ENCODE peak calls at places on chromosomes 1 and 21, in eight cellular contexts. X is dorsolateral prefrontal cortex, A is esophagus muscularis mucosa, S is H9, K is stomach, Z is brain microvascular endothelial cell, B is keratinocyte, P is mammary epithelial cell. E is an unnamed sample.
A peak's percentile ranks its signal among the peaks of the same experiment; 100 is the strongest.

GRCh38 chr1:41404308-41404755 is 43.1 kb downstream of the FOXO6 start:
- DNase-seq in X (no peak), A (no peak), S (peak; percentile 81), K (no peak), Z (peak; percentile 23), B (no peak), P (peak; percentile 25), E (no peak)

GRCh38 chr1:155873860-155874259 is 14.5 kb downstream of the SYT11 start:
- DNase-seq in X (no peak), A (no peak), S (no peak), K (no peak), Z (no peak), B (no peak), P (peak; percentile 73), E (no peak)

GRCh38 chr1:210726621-210727020 is 397.9 kb downstream of the HHAT start:
- DNase-seq in X (no peak), A (no peak), S (peak; percentile 50), K (no peak), Z (peak; percentile 8), B (no peak), P (peak; percentile 28), E (no peak)

GRCh38 chr1:202835548-202836072 is 24.9 kb downstream of the PCAT6 start:
- DNase-seq in X (no peak), A (no peak), S (no peak), K (no peak), Z (no peak), B (no peak), P (no peak), E (no peak)

GRCh38 chr1:158246650-158247049 is 7.6 kb upstream of the CD1A start:
- DNase-seq in X (no peak), A (no peak), S (no peak), K (no peak), Z (no peak), B (no peak), P (no peak), E (no peak)

GRCh38 chr1:114986286-114986685 is 43.3 kb upstream of the TSHB start:
- DNase-seq in X (no peak), A (no peak), S (no peak), K (no peak), Z (no peak), B (no peak), P (peak; percentile 64), E (no peak)

GRCh38 chr21:35783686-35784085 is 276.6 kb downstream of the SETD4 start:
- DNase-seq in X (no peak), A (no peak), S (no peak), K (no peak), Z (no peak), B (no peak), P (peak; percentile 70), E (no peak)

GRCh38 chr1:218837051-218837450 is 336.6 kb upstream of the LYPLAL1 start:
- DNase-seq in X (no peak), A (no peak), S (no peak), K (no peak), Z (peak; percentile 30), B (no peak), P (no peak), E (no peak)

GRCh38 chr1:92638498-92638897 is 146.4 kb downstream of the EVI5 start:
- DNase-seq in X (no peak), A (no peak), S (no peak), K (no peak), Z (no peak), B (no peak), P (no peak), E (no peak)

GRCh38 chr1:101300916-101301315 is 64.1 kb downstream of the S1PR1 start:
- DNase-seq in X (no peak), A (no peak), S (no peak), K (no peak), Z (no peak), B (no peak), P (no peak), E (no peak)

GRCh38 chr1:223140551-223140950 is 2.5 kb downstream of the TLR5 start:
- DNase-seq in X (no peak), A (no peak), S (no peak), K (no peak), Z (no peak), B (no peak), P (no peak), E (no peak)

GRCh38 chr1:223125249-223125648 is 17.8 kb downstream of the TLR5 start:
- DNase-seq in X (no peak), A (no peak), S (no peak), K (no peak), Z (no peak), B (no peak), P (no peak), E (no peak)

GRCh38 chr1:15348648-15349047 is 61.0 kb upstream of the EFHD2 start:
- DNase-seq in X (no peak), A (no peak), S (no peak), K (no peak), Z (no peak), B (no peak), P (no peak), E (no peak)

GRCh38 chr1:191695865-191696264 is 462.4 kb upstream of the RGS18 start:
- DNase-seq in X (no peak), A (no peak), S (no peak), K (no peak), Z (no peak), B (no peak), P (no peak), E (no peak)

GRCh38 chr21:38766987-38767722 is 38.6 kb upstream of the ETS2 start:
- DNase-seq in X (no peak), A (no peak), S (no peak), K (peak; percentile 29), Z (no peak), B (no peak), P (peak; percentile 83), E (peak; percentile 26)

DNA sequence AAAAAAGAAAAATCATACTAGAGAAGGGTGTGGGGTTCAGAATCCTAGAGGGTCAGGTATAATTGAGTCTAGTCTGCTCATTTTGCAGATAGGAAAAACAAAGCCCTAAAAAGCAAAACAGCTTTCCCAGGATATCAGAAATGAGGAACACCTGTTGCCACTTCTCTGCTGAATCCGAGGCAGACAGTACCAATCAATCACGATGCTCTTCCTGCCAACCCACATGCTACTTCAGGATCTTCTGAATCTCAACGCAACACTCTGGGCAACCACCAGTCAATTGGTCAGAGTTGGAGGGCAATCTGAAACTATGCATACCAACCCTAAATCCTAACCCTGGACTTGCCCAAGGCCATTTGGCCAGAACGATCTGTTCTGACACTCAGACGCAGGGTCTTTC is 128.3 kb downstream of the EPHB2 start:
- DNase-seq in X (no peak), A (no peak), S (no peak), K (no peak), Z (no peak), B (no peak), P (no peak), E (no peak)
- TF ChIP-seq CTCF in X (no peak), A (no peak), S (no peak), K (no peak), Z (no peak), B (no peak), P (no peak), E (no peak)

DNA sequence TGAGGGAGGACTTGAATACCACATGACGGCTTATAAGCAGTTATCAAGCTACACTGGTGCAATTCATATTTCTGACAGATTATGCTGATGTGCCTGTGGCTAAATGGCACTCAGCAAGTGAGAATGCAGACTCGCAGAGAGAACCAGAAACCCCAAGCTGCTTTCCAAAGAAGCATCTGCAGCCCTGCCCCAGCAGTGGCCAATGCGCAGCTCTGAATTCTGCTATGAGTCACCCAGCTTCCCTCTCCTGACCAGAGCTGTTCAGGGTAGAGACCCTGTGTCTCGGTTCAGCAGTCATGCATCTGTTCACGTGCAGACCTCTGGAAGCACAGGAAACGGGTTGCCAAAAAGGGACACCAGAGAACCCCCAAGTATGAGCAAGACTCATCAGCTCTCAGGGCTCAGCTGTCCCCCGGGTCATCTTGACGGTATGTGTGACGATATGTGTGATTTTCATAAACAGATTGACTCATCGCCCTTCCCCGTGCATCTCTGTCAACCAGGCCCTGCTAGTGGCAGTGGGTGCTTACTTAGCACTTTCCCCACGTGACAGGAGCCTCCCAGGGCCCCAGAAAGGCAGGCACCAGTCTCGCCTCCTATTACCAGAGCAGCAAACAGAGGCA is 76.3 kb downstream of the ITPKB start:
- DNase-seq in X (no peak), A (peak; percentile 98), S (no peak), K (peak; percentile 59), Z (peak; percentile 95), B (peak; percentile 88), P (peak; percentile 95), E (peak; percentile 47)
- H3K27ac ChIP-seq in X (peak overlapping the region; percentile 90), A (no peak overlapping the region), S (no peak overlapping the region), K (no peak overlapping the region), Z (peak overlapping the region; percentile 85), B (peak overlapping the region; percentile 82), P (peak overlapping the region; percentile 68), E (peak overlapping the region; percentile 62)

GRCh38 chr1:235907187-235907896 is 40.6 kb upstream of the LYST start:
- DNase-seq in X (no peak), A (no peak), S (no peak), K (no peak), Z (no peak), B (no peak), P (no peak), E (no peak)
- TF ChIP-seq CTCF in X (no peak), A (no peak), S (no peak), K (no peak), Z (no peak), B (no peak), P (no peak), E (no peak)

GRCh38 chr1:1165485-1165884 is 8.2 kb upstream of the TTLL10 start:
- DNase-seq in X (no peak), A (no peak), S (no peak), K (no peak), Z (no peak), B (no peak), P (no peak), E (no peak)

GRCh38 chr1:1164701-1165451 is 8.8 kb upstream of the TTLL10 start:
- DNase-seq in X (no peak), A (no peak), S (no peak), K (peak; percentile 79), Z (no peak), B (no peak), P (peak; percentile 18), E (peak; percentile 61)

GRCh38 chr1:1164361-1164700 is 9.3 kb upstream of the TTLL10 start:
- DNase-seq in X (no peak), A (no peak), S (no peak), K (no peak), Z (no peak), B (no peak), P (no peak), E (no peak)

GRCh38 chr1:1162597-1163537 is 10.8 kb upstream of the TTLL10 start:
- DNase-seq in X (no peak), A (no peak), S (peak; percentile 90), K (peak; percentile 95), Z (no peak), B (no peak), P (peak; percentile 76), E (peak; percentile 94)

DNA sequence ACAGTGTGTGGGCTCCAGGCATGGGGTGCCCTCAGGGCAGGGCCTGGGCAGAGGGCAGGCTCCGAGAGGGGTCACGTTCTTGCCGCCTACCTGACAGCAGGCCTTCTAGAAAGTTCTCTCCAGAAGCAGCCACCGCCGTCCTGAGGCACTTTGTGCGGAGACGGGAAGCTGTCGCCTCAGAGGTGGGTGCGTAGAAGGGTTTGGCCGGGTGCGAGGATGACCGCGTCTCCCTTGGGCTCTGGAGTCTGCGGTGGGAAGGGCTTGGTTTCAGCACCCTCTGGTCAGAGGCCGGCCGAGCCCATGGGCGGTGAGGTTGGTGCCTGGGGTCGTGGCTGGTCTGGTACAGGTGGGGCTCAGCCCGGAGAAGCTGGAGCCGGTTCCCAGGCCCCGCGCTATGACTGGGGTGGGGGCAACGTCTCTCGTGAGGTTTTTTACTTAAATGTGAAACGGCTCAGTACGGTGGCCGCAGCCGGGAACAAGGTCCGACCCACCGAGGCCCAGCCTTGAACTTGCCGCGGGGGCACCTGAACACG is 10.1 kb upstream of the TTLL10 start:
- DNase-seq in X (no peak), A (no peak), S (no peak), K (no peak), Z (no peak), B (no peak), P (no peak), E (no peak)
- H3K27ac ChIP-seq in X (no peak overlapping the region), A (no peak overlapping the region), S (no peak overlapping the region), K (peak overlapping the region; percentile 97), Z (no peak overlapping the region), B (peak overlapping the region; percentile 95), P (no peak overlapping the region), E (peak overlapping the region; percentile 92)